ENCODE peak calls at places on chromosomes 7 and 10, in ten cellular contexts. M, R, H, F, O, Y, X, J, S and I are unnamed samples.

GRCh38 chr7:153524070-153524601 is 528.1 kb upstream of the DPP6 start:
- DNase-seq in M (peak; percentile 37), O (no peak), J (no peak), S (no peak), Y (peak; percentile 66), X (peak; percentile 60), F (peak; percentile 16), H (no peak), R (no peak), I (peak; percentile 57)

GRCh38 chr10:97903128-97904025 is 53.7 kb downstream of the GOLGA7B start:
- DNase-seq in H (no peak), M (no peak), X (no peak), J (no peak), F (no peak), Y (no peak), R (no peak), S (no peak), O (no peak), I (no peak)

GRCh38 chr7:148722340-148723165 is 23.9 kb downstream of the CUL1 start:
- DNase-seq in F (no peak), H (no peak), O (no peak), Y (no peak), J (no peak), M (no peak), R (no peak), S (no peak), X (no peak), I (no peak)

GRCh38 chr10:36602374-36602773 is 523.0 kb upstream of the ANKRD30A start:
- DNase-seq in O (no peak), F (no peak), J (no peak), S (no peak), X (no peak), H (no peak), R (no peak), Y (no peak), M (no peak), I (no peak)

GRCh38 chr10:7527468-7527867 is 116.6 kb upstream of the SFMBT2 start:
- DNase-seq in H (no peak), J (no peak), S (no peak), R (no peak), X (no peak), F (no peak), O (no peak), M (no peak), Y (no peak), I (no peak)

GRCh38 chr7:50474382-50475155 is 24.4 kb upstream of the FIGNL1 start:
- DNase-seq in F (no peak), R (no peak), X (no peak), Y (no peak), H (no peak), J (no peak), S (no peak), M (no peak), O (no peak), I (no peak)

GRCh38 chr10:11468126-11468742 is 143.2 kb downstream of the USP6NL start:
- DNase-seq in O (no peak), F (no peak), S (no peak), Y (no peak), R (no peak), X (no peak), H (no peak), J (no peak), M (no peak), I (no peak)

GRCh38 chr7:15781944-15782343 is 95.5 kb upstream of the MEOX2 start:
- DNase-seq in H (no peak), Y (no peak), O (no peak), M (no peak), J (no peak), R (no peak), S (no peak), F (no peak), X (no peak), I (no peak)

GRCh38 chr10:13555884-13556529 is 27.2 kb upstream of the BEND7 start:
- DNase-seq in O (no peak), X (no peak), F (no peak), M (no peak), R (no peak), J (no peak), H (no peak), Y (peak; percentile 31), S (no peak), I (no peak)

GRCh38 chr10:5902511-5903274 is 12.7 kb downstream of the FBH1 start:
- DNase-seq in S (no peak), Y (no peak), M (no peak), F (no peak), R (no peak), J (no peak), H (no peak), X (no peak), O (no peak), I (no peak)

GRCh38 chr10:32985781-32986350 is 27.8 kb upstream of the ITGB1 start:
- DNase-seq in S (peak; percentile 65), Y (no peak), M (no peak), R (no peak), J (no peak), H (no peak), O (no peak), X (no peak), F (no peak), I (no peak)

GRCh38 chr10:32985341-32985764 is 27.3 kb upstream of the ITGB1 start:
- DNase-seq in R (no peak), Y (no peak), O (no peak), S (no peak), F (no peak), M (no peak), X (no peak), H (no peak), J (no peak), I (no peak)

GRCh38 chr10:32982911-32983310 is 24.9 kb upstream of the ITGB1 start:
- DNase-seq in S (no peak), O (no peak), R (no peak), H (no peak), F (no peak), X (no peak), J (no peak), Y (no peak), M (no peak), I (no peak)

GRCh38 chr10:32983333-32983909 is 25.4 kb upstream of the ITGB1 start:
- DNase-seq in O (no peak), Y (peak; percentile 94), M (no peak), H (peak; percentile 42), X (no peak), S (no peak), F (no peak), R (no peak), J (peak; percentile 72), I (no peak)

DNA sequence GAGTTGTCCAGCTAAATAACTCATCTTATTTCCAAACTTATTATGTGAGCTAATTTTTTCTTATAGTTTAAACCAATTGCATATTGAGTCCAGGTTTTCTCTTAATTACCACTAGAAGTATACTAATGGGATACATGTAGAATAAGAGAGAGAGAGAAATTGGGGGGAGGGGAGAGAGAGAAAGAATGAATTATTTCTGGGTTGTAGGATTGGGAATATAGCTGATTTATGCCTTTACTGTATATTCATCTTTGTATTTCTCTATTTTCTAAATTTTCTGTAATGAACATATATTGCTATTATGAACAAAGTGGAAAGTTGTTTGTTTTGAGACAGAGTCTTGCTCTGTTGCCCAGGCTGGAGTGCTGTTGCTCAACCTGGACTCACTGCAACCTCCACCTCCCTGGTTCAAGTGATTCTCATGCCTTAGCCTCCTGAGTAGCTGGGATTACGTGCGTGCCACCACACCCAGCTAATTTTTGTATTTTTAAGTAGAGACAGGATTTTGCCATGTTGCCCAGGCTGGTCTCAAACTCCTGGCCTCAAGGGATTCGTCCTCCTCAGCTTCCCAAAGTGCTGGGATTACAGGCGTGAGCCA is 26.1 kb upstream of the ITGB1 start:
- DNase-seq in J (no peak), S (no peak), X (no peak), Y (no peak), M (no peak), R (no peak), F (no peak), O (no peak), H (no peak), I (no peak)
- H3K27ac ChIP-seq in J (peak overlapping the region; percentile 99), S (no peak overlapping the region), X (peak overlapping the region; percentile 7), Y (peak overlapping the region; percentile 30), M (no peak overlapping the region), R (no peak overlapping the region), F (no peak overlapping the region), O (no peak overlapping the region), H (no peak overlapping the region), I (no peak overlapping the region)

GRCh38 chr7:134533288-134533771 is 6.0 kb downstream of the AKR1B10 start:
- DNase-seq in H (no peak), M (no peak), O (no peak), J (no peak), Y (no peak), S (no peak), F (no peak), X (no peak), R (no peak), I (no peak)
- H3K27ac ChIP-seq in H (no peak overlapping the region), M (no peak overlapping the region), O (no peak overlapping the region), J (peak overlapping the region; percentile 65), Y (no peak overlapping the region), S (no peak overlapping the region), F (no peak overlapping the region), X (no peak overlapping the region), R (no peak overlapping the region), I (no peak overlapping the region)

GRCh38 chr10:17028843-17029580 is 100.6 kb downstream of the CUBN start:
- DNase-seq in R (no peak), O (no peak), S (no peak), F (no peak), H (no peak), X (no peak), M (no peak), Y (no peak), J (no peak), I (no peak)
- H3K27ac ChIP-seq in R (peak overlapping the region; percentile 52), O (peak overlapping the region; percentile 82), S (no peak overlapping the region), F (peak overlapping the region; percentile 61), H (peak overlapping the region; percentile 63), X (peak overlapping the region; percentile 80), M (no peak overlapping the region), Y (no peak overlapping the region), J (no peak overlapping the region), I (no peak overlapping the region)

GRCh38 chr10:22681783-22682183 is 32.6 kb downstream of the PIP4K2A start:
- DNase-seq in F (no peak), R (no peak), O (peak; percentile 32), X (no peak), H (peak; percentile 74), S (no peak), J (no peak), Y (no peak), M (no peak), I (no peak)

GRCh38 chr10:22685926-22686325 is 28.5 kb downstream of the PIP4K2A start:
- DNase-seq in X (no peak), M (no peak), H (no peak), F (peak; percentile 41), J (no peak), R (no peak), S (no peak), O (no peak), Y (no peak), I (no peak)

GRCh38 chr10:22684707-22685106 is 29.7 kb downstream of the PIP4K2A start:
- DNase-seq in Y (no peak), J (no peak), M (no peak), S (no peak), H (no peak), R (no peak), X (no peak), F (no peak), O (no peak), I (no peak)

GRCh38 chr10:22682237-22683192 is 31.9 kb downstream of the PIP4K2A start:
- DNase-seq in J (peak; percentile 64), O (peak; percentile 53), H (peak; percentile 78), R (no peak), S (peak; percentile 6), M (no peak), Y (no peak), F (no peak), X (no peak), I (no peak)

GRCh38 chr10:22683995-22684305 is 30.4 kb downstream of the PIP4K2A start:
- DNase-seq in X (no peak), F (no peak), S (peak; percentile 5), R (no peak), Y (no peak), H (no peak), O (no peak), J (no peak), M (no peak), I (no peak)
- H3K27ac ChIP-seq in X (no peak overlapping the region), F (no peak overlapping the region), S (no peak overlapping the region), R (peak overlapping the region; percentile 40), Y (no peak overlapping the region), H (peak overlapping the region; percentile 75), O (peak overlapping the region; percentile 75), J (no peak overlapping the region), M (no peak overlapping the region), I (no peak overlapping the region)